ENCODE peak calls at places on chromosomes 11 and 22, in ten cellular contexts. B is GM04504; V is H54; D is heart left ventricle; N is activated T-cell treated with anti-CD3 and anti-CD28 coated beads for 4 hours; X is heart right ventricle; O is stimulated activated CD4-positive, alpha-beta T cell treated with anti-CD3 and anti-CD28 coated beads, Interleukin-2, amount 100 ng/mL, for 24 hours; W is mucosa of gallbladder; M is NCI-H1092 treated with DMSO at 0.1 percent for 48 hours; Q is fibroblast of villous mesenchyme. U is an unnamed sample.
A peak's percentile ranks its signal among the peaks of the same experiment; 100 is the strongest.

GRCh38 chr11:77637345-77638165 is at the start of gene CLNS1A:
- DNase-seq in B (peak; percentile 73), V (peak; percentile 72), D (peak; percentile 87), N (peak; percentile 64), X (peak; percentile 81), O (peak; percentile 83), W (peak; percentile 85), M (peak; percentile 95), Q (peak; percentile 85), U (peak; percentile 38)

GRCh38 chr11:69000831-69001245 is 12.2 kb downstream of the MRGPRF start:
- DNase-seq in B (peak; percentile 69), V (peak; percentile 90), D (no peak), N (no peak), X (no peak), O (no peak), W (no peak), M (no peak), Q (peak; percentile 84), U (peak; percentile 56)

GRCh38 chr11:2576536-2576935 is 123.3 kb downstream of the KCNQ1OT1 start:
- DNase-seq in B (no peak), V (no peak), D (peak; percentile 4), N (no peak), X (peak; percentile 5), O (no peak), W (no peak), M (no peak), Q (no peak), U (no peak)

GRCh38 chr11:124799384-124800225 is 601 bp downstream of the MSANTD2 start:
- DNase-seq in B (no peak), V (no peak), D (peak; percentile 30), N (peak; percentile 29), X (peak; percentile 33), O (peak; percentile 57), W (peak; percentile 11), M (peak; percentile 31), Q (peak; percentile 32), U (no peak)

GRCh38 chr11:69551963-69552362 is 70.5 kb downstream of the LINC01488 start:
- DNase-seq in B (no peak), V (no peak), D (no peak), N (no peak), X (no peak), O (no peak), W (no peak), M (no peak), Q (no peak), U (no peak)

GRCh38 chr11:114088836-114089235 is 29.3 kb downstream of the ZBTB16 start:
- DNase-seq in B (no peak), V (no peak), D (no peak), N (no peak), X (no peak), O (no peak), W (no peak), M (no peak), Q (no peak), U (no peak)

GRCh38 chr22:20130319-20130718 is 1.3 kb upstream of the ZDHHC8 start:
- DNase-seq in B (no peak), V (no peak), D (no peak), N (no peak), X (no peak), O (no peak), W (no peak), M (peak; percentile 36), Q (no peak), U (no peak)

GRCh38 chr11:131470526-131470925 is 100.1 kb downstream of the NTM start:
- DNase-seq in B (no peak), V (no peak), D (no peak), N (no peak), X (no peak), O (no peak), W (no peak), M (no peak), Q (no peak), U (no peak)

GRCh38 chr22:32589007-32589406 is 114.4 kb downstream of the FBXO7 start:
- DNase-seq in B (no peak), V (no peak), D (no peak), N (no peak), X (no peak), O (no peak), W (peak; percentile 15), M (no peak), Q (peak; percentile 91), U (peak; percentile 57)

GRCh38 chr22:26430600-26430999 is 1.5 kb downstream of the ASPHD2 start:
- DNase-seq in B (no peak), V (no peak), D (no peak), N (no peak), X (no peak), O (no peak), W (no peak), M (no peak), Q (no peak), U (no peak)

GRCh38 chr22:42396621-42397331 is 35.4 kb downstream of the NFAM1 start:
- DNase-seq in B (no peak), V (no peak), D (peak; percentile 25), N (no peak), X (no peak), O (no peak), W (no peak), M (no peak), Q (no peak), U (no peak)

GRCh38 chr11:57604289-57605010 is 7.0 kb downstream of the SERPING1 start:
- DNase-seq in B (no peak), V (no peak), D (no peak), N (no peak), X (no peak), O (no peak), W (no peak), M (no peak), Q (peak; percentile 10), U (no peak)

GRCh38 chr11:31106963-31107576 is 262.5 kb downstream of the DCDC1 start:
- DNase-seq in B (peak; percentile 19), V (peak; percentile 5), D (peak; percentile 41), N (peak; percentile 15), X (peak; percentile 24), O (peak; percentile 62), W (peak; percentile 56), M (peak; percentile 63), Q (peak; percentile 0), U (no peak)

GRCh38 chr11:67435031-67435726 is 2.3 kb downstream of the PTPRCAP start:
- DNase-seq in B (no peak), V (no peak), D (no peak), N (no peak), X (no peak), O (peak; percentile 60), W (no peak), M (no peak), Q (no peak), U (no peak)

GRCh38 chr11:111417766-111418435 is 38.8 kb upstream of the POU2AF1 start:
- DNase-seq in B (peak; percentile 9), V (no peak), D (peak; percentile 50), N (no peak), X (peak; percentile 26), O (no peak), W (peak; percentile 70), M (no peak), Q (peak; percentile 95), U (no peak)

GRCh38 chr11:129143335-129143734 is 48.8 kb downstream of the ARHGAP32 start:
- DNase-seq in B (peak; percentile 96), V (peak; percentile 14), D (peak; percentile 37), N (no peak), X (peak; percentile 51), O (no peak), W (peak; percentile 85), M (no peak), Q (peak; percentile 98), U (peak; percentile 99)

GRCh38 chr11:47590026-47590861 is 3.8 kb downstream of the FAM180B start:
- DNase-seq in B (no peak), V (no peak), D (no peak), N (no peak), X (peak; percentile 39), O (no peak), W (no peak), M (no peak), Q (no peak), U (no peak)

U was measured in AG09309.